ENCODE peak calls at places on chromosomes 5 and 9, in four cellular contexts. Z is WERI-Rb-1, R is left ventricle myocardium inferior, B is AG09309. P is an unnamed sample.
A peak's percentile ranks its signal among the peaks of the same experiment; 100 is the strongest.

GRCh38 chr9:129570450-129571297 is 50.2 kb downstream of the C9orf50 start:
- DNase-seq in B (peak; percentile 78), Z (no peak), R (peak; percentile 61), P (peak; percentile 95)

GRCh38 chr9:86337469-86338107 is 16.6 kb downstream of the TUT7 start:
- DNase-seq in B (no peak), R (no peak), Z (no peak), P (no peak)

GRCh38 chr5:110817437-110817836 is 78.6 kb downstream of the SLC25A46 start:
- DNase-seq in R (no peak), Z (no peak), B (no peak), P (peak; percentile 24)

GRCh38 chr9:129580211-129580915 is 40.5 kb downstream of the C9orf50 start:
- DNase-seq in R (no peak), B (no peak), Z (no peak), P (no peak)

GRCh38 chr9:18849186-18849724 is 183.8 kb downstream of the SAXO1 start:
- DNase-seq in Z (no peak), R (no peak), B (no peak), P (no peak)

GRCh38 chr5:163357636-163358035 is 79.8 kb upstream of the CCNG1 start:
- DNase-seq in R (no peak), Z (no peak), B (no peak), P (no peak)

GRCh38 chr5:98840946-98841345 is 67.5 kb downstream of the RGMB start:
- DNase-seq in Z (no peak), R (no peak), B (no peak), P (no peak)

GRCh38 chr9:98502311-98502975 is 206.3 kb downstream of the GABBR2 start:
- DNase-seq in Z (no peak), R (no peak), B (no peak), P (no peak)

GRCh38 chr9:69412741-69413150 is 87.7 kb downstream of the ENTREP1 start:
- DNase-seq in B (peak; percentile 16), R (peak; percentile 69), Z (peak; percentile 82), P (peak; percentile 49)

GRCh38 chr9:128762664-128763449 is 8.9 kb downstream of the ZER1 start:
- DNase-seq in B (no peak), R (no peak), Z (no peak), P (no peak)

GRCh38 chr5:176359658-176360057 is 1.9 kb downstream of the KIAA1191 start:
- DNase-seq in Z (no peak), R (no peak), B (no peak), P (no peak)

GRCh38 chr5:141664733-141665461 is 13.7 kb upstream of the FCHSD1 start:
- DNase-seq in B (no peak), Z (peak; percentile 72), R (peak; percentile 76), P (peak; percentile 83)

GRCh38 chr9:133701981-133702797 is 36.0 kb downstream of the SARDH start:
- DNase-seq in B (no peak), R (no peak), Z (no peak), P (no peak)

GRCh38 chr5:121350493-121350892 is 501.2 kb upstream of the FTMT start:
- DNase-seq in Z (no peak), R (no peak), B (peak; percentile 16), P (peak; percentile 52)

GRCh38 chr5:38598296-38598993 is 42.0 kb upstream of the LIFR start:
- DNase-seq in B (no peak), R (no peak), Z (no peak), P (no peak)

GRCh38 chr9:126517751-126518261 is 95.9 kb upstream of the LMX1B start:
- DNase-seq in R (no peak), B (no peak), Z (no peak), P (no peak)

GRCh38 chr5:179788193-179788854 is 5.5 kb upstream of the LTC4S start:
- DNase-seq in R (no peak), Z (no peak), B (no peak), P (no peak)

GRCh38 chr5:71932131-71932635 is 175.1 kb upstream of the MAP1B start:
- DNase-seq in Z (no peak), B (no peak), R (no peak), P (no peak)

GRCh38 chr9:123798203-123798602 is 131.7 kb downstream of the DENND1A start:
- DNase-seq in Z (no peak), B (no peak), R (no peak), P (no peak)

GRCh38 chr5:65825388-65826328 is 100.7 kb upstream of the ERBIN start:
- DNase-seq in R (no peak), Z (no peak), B (no peak), P (no peak)

GRCh38 chr9:93060746-93061259 is 2.3 kb downstream of the SUSD3 start:
- DNase-seq in R (no peak), Z (no peak), B (no peak), P (peak; percentile 40)

GRCh38 chr5:143525176-143525575 is 121.7 kb upstream of the NR3C1 start:
- DNase-seq in B (no peak), Z (no peak), R (no peak), P (no peak)

GRCh38 chr5:138937392-138938387 is 62.6 kb upstream of the LRRTM2 start:
- DNase-seq in B (no peak), R (no peak), Z (no peak), P (no peak)

GRCh38 chr9:95399261-95399660 is 81.8 kb upstream of the FANCC start:
- DNase-seq in Z (peak; percentile 83), R (no peak), B (no peak), P (no peak)

GRCh38 chr9:74277532-74277931 is 219.6 kb upstream of the RORB start:
- DNase-seq in B (no peak), Z (no peak), R (no peak), P (no peak)

GRCh38 chr9:70564464-70565190 is 150.2 kb upstream of the KLF9 start:
- DNase-seq in B (no peak), R (no peak), Z (no peak), P (no peak)

GRCh38 chr9:13750061-13750460 is 470.6 kb upstream of the MPDZ start:
- DNase-seq in B (no peak), Z (no peak), R (no peak), P (peak; percentile 9)

GRCh38 chr5:122390107-122390506 is 78.1 kb downstream of the SNCAIP start:
- DNase-seq in B (no peak), R (no peak), Z (no peak), P (no peak)

GRCh38 chr5:140242890-140243585 is 59.9 kb downstream of the PFDN1 start:
- DNase-seq in Z (no peak), B (no peak), R (peak; percentile 38), P (no peak)

GRCh38 chr9:132260846-132261245 is 93.9 kb downstream of the SETX start:
- DNase-seq in R (no peak), B (no peak), Z (no peak), P (no peak)

GRCh38 chr9:78521680-78522079 is 224.8 kb downstream of the PSAT1 start:
- DNase-seq in Z (no peak), B (no peak), R (no peak), P (no peak)

GRCh38 chr9:86303316-86303975 is 21.1 kb upstream of the ISCA1 start:
- DNase-seq in R (no peak), Z (no peak), B (no peak), P (peak; percentile 74)

DNA sequence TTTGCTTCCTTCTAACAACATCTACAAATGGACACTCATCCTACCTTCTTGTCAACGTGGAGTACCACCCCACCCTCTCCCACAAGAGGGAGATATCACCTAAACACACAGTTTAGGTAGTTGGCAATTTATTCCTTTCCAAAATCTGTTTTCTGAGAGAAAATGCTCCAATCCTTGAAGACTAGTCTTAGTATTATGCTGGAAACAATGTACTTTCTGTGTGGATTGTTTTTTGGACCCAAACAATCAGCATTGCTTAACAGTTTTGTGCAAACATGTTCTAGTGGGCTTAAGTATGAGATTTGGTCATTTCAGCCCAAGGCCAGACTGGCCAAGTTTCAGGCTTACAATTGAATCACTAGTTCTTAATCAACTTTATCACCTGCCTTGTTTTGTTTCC is 359.1 kb downstream of the ARHGEF28 start:
- DNase-seq in R (no peak), Z (peak; percentile 34), B (no peak), P (peak; percentile 43)
- TF ChIP-seq CTCF in R (no peak), Z (peak; percentile 49), B (peak; percentile 38), P (no peak)

GRCh38 chr5:53113947-53114346 is 4.4 kb upstream of the MOCS2 start:
- DNase-seq in R (no peak), B (no peak), Z (no peak), P (no peak)

GRCh38 chr5:53118879-53119278 is 9.3 kb upstream of the MOCS2 start:
- DNase-seq in R (no peak), Z (no peak), B (no peak), P (no peak)

GRCh38 chr5:53114988-53115387 is 5.4 kb upstream of the MOCS2 start:
- DNase-seq in R (no peak), Z (no peak), B (no peak), P (peak; percentile 24)

GRCh38 chr5:53120165-53120564 is 10.6 kb upstream of the MOCS2 start:
- DNase-seq in Z (no peak), B (no peak), R (no peak), P (no peak)

DNA sequence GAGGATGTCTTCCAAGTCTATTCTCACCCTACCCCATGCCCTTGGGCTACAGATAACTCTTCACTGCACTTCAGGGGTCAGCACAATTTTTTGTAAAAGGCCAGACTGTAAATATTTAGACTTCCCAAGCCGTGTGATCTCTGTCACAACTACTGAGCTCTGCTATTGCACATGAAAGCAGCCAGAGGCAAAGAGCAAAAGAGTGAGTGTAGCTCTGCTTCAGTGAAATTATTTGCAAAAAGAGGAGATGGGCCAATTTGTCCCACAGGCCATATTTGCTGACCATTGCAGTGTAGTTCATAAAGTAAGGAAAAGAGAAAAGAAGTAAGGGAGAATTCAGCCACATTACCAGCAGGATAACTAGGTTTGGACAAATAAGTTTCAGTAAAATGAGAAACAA is 7.0 kb upstream of the MOCS2 start:
- DNase-seq in Z (no peak), B (no peak), R (no peak), P (no peak)
- TF ChIP-seq CTCF in Z (no peak), B (no peak), R (no peak), P (no peak)

DNA sequence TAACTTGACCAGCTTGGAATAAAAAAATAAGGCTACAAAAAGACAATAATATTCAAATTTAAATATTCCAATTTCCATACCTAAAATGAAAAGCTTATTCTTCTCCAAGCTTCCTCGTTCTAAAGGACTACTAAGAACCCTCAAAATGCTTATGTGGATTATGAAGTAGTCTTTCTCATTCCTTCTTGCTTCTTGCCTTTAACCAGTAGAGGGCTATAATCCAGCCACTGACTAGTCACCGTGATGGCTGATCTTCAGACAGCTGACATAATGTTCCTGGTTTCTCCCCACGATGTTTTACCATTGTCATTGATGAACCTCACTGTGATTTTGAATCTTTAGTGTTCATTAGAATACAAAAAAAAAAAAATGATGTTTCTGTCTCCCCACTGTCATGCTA is 515.3 kb downstream of the TLE1 start:
- DNase-seq in R (no peak), B (no peak), Z (no peak), P (no peak)
- TF ChIP-seq CTCF in R (no peak), B (no peak), Z (peak; percentile 32), P (peak; percentile 6)

DNA sequence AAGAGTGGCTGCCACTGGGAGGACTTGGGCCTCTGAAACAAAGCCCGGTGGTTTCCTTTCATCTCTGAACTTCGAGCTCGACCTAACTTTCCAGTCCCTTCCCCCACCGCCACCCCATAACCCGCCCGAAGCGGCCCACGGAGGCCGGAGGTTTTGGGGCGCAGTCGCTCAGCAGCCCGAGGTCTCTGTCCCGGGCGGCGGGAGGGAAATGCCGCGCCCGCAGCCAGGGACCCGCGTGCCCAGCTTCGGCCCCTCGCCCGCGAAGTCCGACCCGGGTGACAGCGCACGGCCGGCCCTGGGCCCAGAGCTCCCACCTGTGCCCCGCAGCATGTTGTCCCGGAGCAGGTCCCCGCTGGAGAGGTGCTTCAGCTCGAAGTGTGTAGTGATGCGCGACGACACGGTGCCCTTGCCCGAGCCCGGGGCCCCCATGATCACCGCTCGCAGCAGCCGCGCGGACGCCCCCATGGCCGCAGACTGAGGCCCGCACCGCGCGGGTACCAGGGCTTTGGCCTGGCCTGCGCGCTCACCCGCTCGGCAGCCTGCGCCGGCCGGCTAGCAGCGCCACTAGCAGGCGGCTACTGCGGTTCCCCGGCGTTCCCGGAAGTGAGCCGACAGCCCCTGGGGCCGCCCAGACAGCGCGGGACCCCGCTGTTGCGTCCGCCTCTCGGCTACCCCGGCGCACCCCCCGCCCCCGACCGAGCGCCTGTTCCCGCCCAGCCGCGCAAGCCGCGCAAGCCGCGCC is at the start of gene AK3:
- DNase-seq in B (peak; percentile 42), Z (peak; percentile 90), R (peak; percentile 90), P (peak; percentile 85)
- TF ChIP-seq CTCF in B (no peak), Z (peak; percentile 50), R (peak; percentile 41), P (no peak)